ENCODE peak calls at places on chromosomes 7 and 10, in ten cellular contexts. Q, I, E, O, X, F, C, A, L and R are unnamed samples.

GRCh38 chr7:142301923-142302550 is 44.2 kb upstream of the PRSS58 start:
- DNase-seq in E (no peak), Q (no peak), F (peak; percentile 8), O (no peak), I (peak; percentile 25), X (no peak), C (no peak), A (no peak), L (no peak), R (peak; percentile 60)

GRCh38 chr7:23093111-23093510 is 12.5 kb upstream of the KLHL7 start:
- DNase-seq in F (peak; percentile 45), E (no peak), I (no peak), A (no peak), C (no peak), X (no peak), O (no peak), L (no peak), Q (no peak), R (no peak)

GRCh38 chr10:132886211-132887099 is 55.9 kb downstream of the CFAP46 start:
- DNase-seq in F (no peak), Q (no peak), C (no peak), O (no peak), I (peak; percentile 33), E (no peak), L (peak; percentile 49), A (peak; percentile 30), X (no peak), R (no peak)

GRCh38 chr7:29878081-29878688 is 71.9 kb downstream of the WIPF3 start:
- DNase-seq in F (peak; percentile 54), E (peak; percentile 51), O (no peak), I (peak; percentile 61), C (peak; percentile 45), A (no peak), Q (peak; percentile 18), X (no peak), L (no peak), R (peak; percentile 43)

GRCh38 chr10:109956454-109957091 is 33.3 kb upstream of the XPNPEP1 start:
- DNase-seq in X (no peak), A (no peak), C (peak; percentile 38), I (peak; percentile 25), L (peak; percentile 80), Q (no peak), O (peak; percentile 44), E (no peak), F (peak; percentile 66), R (peak; percentile 88)

GRCh38 chr10:80684217-80684616 is 146.5 kb downstream of the SH2D4B start:
- DNase-seq in A (no peak), E (no peak), O (no peak), C (no peak), Q (no peak), I (peak; percentile 29), F (peak; percentile 8), L (no peak), X (no peak), R (peak; percentile 72)

GRCh38 chr10:15433850-15434537 is 62.9 kb upstream of the FAM171A1 start:
- DNase-seq in L (no peak), F (peak; percentile 65), E (peak; percentile 51), A (no peak), O (no peak), X (no peak), I (peak; percentile 58), Q (peak; percentile 33), C (peak; percentile 58), R (peak; percentile 81)

GRCh38 chr10:118041316-118041715 is 5.4 kb downstream of the RAB11FIP2 start:
- DNase-seq in E (no peak), A (no peak), Q (no peak), C (peak; percentile 44), O (no peak), L (no peak), I (no peak), X (no peak), F (peak; percentile 71), R (no peak)

GRCh38 chr10:1368772-1369171 is 312.6 kb downstream of the WDR37 start:
- DNase-seq in A (no peak), X (no peak), O (peak; percentile 52), E (peak; percentile 42), F (no peak), C (no peak), L (peak; percentile 71), Q (peak; percentile 5), I (peak; percentile 48), R (peak; percentile 86)

GRCh38 chr7:121235221-121235620 is 93.6 kb upstream of the WNT16 start:
- DNase-seq in I (no peak), F (peak; percentile 23), Q (no peak), A (no peak), X (no peak), L (no peak), C (peak; percentile 20), O (no peak), E (no peak), R (no peak)

GRCh38 chr10:114821293-114821914 is at the start of gene FHIP2A:
- DNase-seq in F (peak; percentile 83), X (peak; percentile 90), O (peak; percentile 76), E (peak; percentile 78), Q (peak; percentile 69), I (peak; percentile 88), L (peak; percentile 75), C (peak; percentile 76), A (peak; percentile 89), R (peak; percentile 81)

GRCh38 chr10:96700477-96701099 is 19.7 kb downstream of the PIK3AP1 start:
- DNase-seq in L (no peak), I (no peak), O (no peak), A (no peak), X (no peak), Q (no peak), E (no peak), C (no peak), F (no peak), R (no peak)

GRCh38 chr10:121696854-121697253 is 98.6 kb upstream of the FGFR2 start:
- DNase-seq in O (peak; percentile 16), I (peak; percentile 52), E (no peak), F (no peak), X (no peak), Q (no peak), A (no peak), C (no peak), L (peak; percentile 47), R (peak; percentile 87)

GRCh38 chr10:83218205-83218604 is 921.1 kb upstream of the GHITM start:
- DNase-seq in L (no peak), A (no peak), X (no peak), O (no peak), Q (no peak), I (no peak), F (no peak), C (no peak), E (no peak), R (no peak)